ENCODE peak calls at places on chromosomes 16 and 17, in five cellular contexts. O is AG04450; C is PC-3; U is CD8-positive, alpha-beta T cell; W is tibial nerve. G is an unnamed sample. For H3K9me3, the result is how much of the 10 kb centered on the place peaks cover.

GRCh38 chr16:29975811-29976511 is 2.3 kb downstream of the TAOK2 start:
- DNase-seq in O (no peak), C (peak), U (no peak), W (no peak), G (no peak)

GRCh38 chr17:263271-263670 is 81.8 kb upstream of the DOC2B start:
- DNase-seq in O (no peak), C (no peak), U (no peak), W (no peak), G (no peak)

GRCh38 chr16:67244387-67245188 is 2.7 kb downstream of the FHOD1 start:
- DNase-seq in O (no peak), C (peak), U (peak), W (no peak), G (peak)

GRCh38 chr17:8022358-8023038 is 16.4 kb upstream of the ALOX15B start:
- DNase-seq in O (no peak), C (no peak), U (no peak), W (no peak), G (no peak)

GRCh38 chr16:51592013-51592501 is 441.0 kb upstream of the SALL1 start:
- DNase-seq in O (no peak), C (no peak), U (no peak), W (no peak), G (no peak)

GRCh38 chr16:56101480-56101879 is 89.8 kb upstream of the GNAO1 start:
- DNase-seq in O (no peak), C (no peak), U (no peak), W (no peak), G (no peak)

GRCh38 chr16:87460936-87461335 is 31.9 kb downstream of the ZCCHC14 start:
- DNase-seq in O (no peak), C (no peak), U (no peak), W (no peak), G (no peak)

GRCh38 chr17:15462962-15463361 is 4.5 kb downstream of the CDRT4 start:
- DNase-seq in O (no peak), C (no peak), U (no peak), W (no peak), G (no peak)

GRCh38 chr17:62161405-62162148 is 96.5 kb upstream of the MED13 start:
- DNase-seq in O (no peak), C (no peak), U (no peak), W (no peak), G (no peak)

GRCh38 chr16:85372627-85373372 is 240.3 kb upstream of the GSE1 start:
- DNase-seq in O (no peak), C (peak), U (no peak), W (no peak), G (no peak)

GRCh38 chr16:9258423-9259051 is 167.1 kb downstream of the HAPSTR1 start:
- DNase-seq in O (no peak), C (peak), U (no peak), W (no peak), G (no peak)

GRCh38 chr16:52453661-52454060 is 93.3 kb downstream of the TOX3 start:
- DNase-seq in O (no peak), C (no peak), U (no peak), W (no peak), G (no peak)

GRCh38 chr16:87346517-87347060 is 29.4 kb upstream of the C16orf95 start:
- DNase-seq in O (no peak), C (no peak), U (no peak), W (no peak), G (no peak)

GRCh38 chr17:27455914-27456680 is at the start of gene KSR1:
- DNase-seq in O (no peak), C (peak), U (peak), W (peak), G (peak)

GRCh38 chr17:56451629-56452028 is 141.9 kb upstream of the NOG start:
- DNase-seq in O (no peak), C (peak), U (no peak), W (no peak), G (no peak)

GRCh38 chr17:77528516-77529327 is 388.0 kb downstream of the SEC14L1 start:
- DNase-seq in O (no peak), C (no peak), U (peak), W (no peak), G (no peak)

GRCh38 chr17:68352041-68352440 is 60.7 kb downstream of the ARSG start:
- DNase-seq in O (no peak), C (no peak), U (no peak), W (no peak), G (no peak)

GRCh38 chr17:62761884-62762283 is 46.2 kb downstream of the MARCHF10 start:
- DNase-seq in O (no peak), C (peak), U (no peak), W (no peak), G (no peak)

GRCh38 chr16:51951668-51952298 is 595.2 kb downstream of the TOX3 start:
- DNase-seq in O (no peak), C (no peak), U (no peak), W (no peak), G (no peak)

GRCh38 chr17:63842173-63842539 is 329 bp downstream of the SMARCD2 start:
- DNase-seq in O (no peak), C (no peak), U (no peak), W (no peak), G (no peak)

GRCh38 chr16:31333686-31334649 is 21.0 kb upstream of the ITGAX start:
- DNase-seq in O (no peak), C (peak), U (peak), W (no peak), G (no peak)

GRCh38 chr16:66515543-66516171 is 34.3 kb downstream of the TK2 start:
- DNase-seq in O (no peak), C (peak), U (no peak), W (no peak), G (no peak)

GRCh38 chr16:85995591-85996461 is 96.9 kb downstream of the IRF8 start:
- DNase-seq in O (no peak), C (no peak), U (no peak), W (no peak), G (no peak)

GRCh38 chr16:51755039-51755501 is 604.0 kb upstream of the SALL1 start:
- DNase-seq in O (no peak), C (no peak), U (no peak), W (no peak), G (no peak)

GRCh38 chr17:64459284-64459747 is 10.4 kb downstream of the MILR1 start:
- DNase-seq in O (no peak), C (peak), U (no peak), W (no peak), G (no peak)

GRCh38 chr17:2176484-2177175 is 121.7 kb downstream of the HIC1 start:
- DNase-seq in O (no peak), C (no peak), U (no peak), W (no peak), G (no peak)

GRCh38 chr17:39926588-39927100 is 757 bp downstream of the ORMDL3 start:
- DNase-seq in O (no peak), C (peak), U (peak), W (no peak), G (peak)

GRCh38 chr17:72254808-72255449 is 134.1 kb downstream of the SOX9 start:
- DNase-seq in O (no peak), C (peak), U (no peak), W (no peak), G (no peak)

DNA sequence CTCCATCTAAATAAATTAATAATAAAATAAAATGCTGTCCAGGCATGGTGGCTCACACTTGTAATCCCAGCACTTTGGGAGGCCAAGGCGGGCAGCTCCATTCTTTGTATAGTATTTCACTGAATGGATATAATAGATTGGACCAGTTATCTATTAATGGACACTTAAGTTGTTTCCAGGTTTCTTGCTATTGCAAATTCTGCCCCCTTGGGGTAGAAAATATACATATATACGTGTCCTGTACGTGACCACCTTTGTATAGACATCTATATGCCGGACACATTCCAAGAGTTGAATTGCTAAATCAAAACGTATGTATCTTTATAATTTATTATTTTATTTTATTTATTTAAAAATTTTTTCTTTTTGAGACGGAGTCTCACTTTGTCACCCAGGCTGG is 3.9 kb upstream of the EXOC7 start:
- DNase-seq in O (no peak), C (peak), U (no peak), W (no peak), G (no peak)
- TF ChIP-seq CTCF in O (no peak), C (peak), U (peak), W (no peak), G (peak)

GRCh38 chr17:21823643-21824042 is 131.3 kb downstream of the KCNJ18 start:
- DNase-seq in O (no peak), C (no peak), U (no peak), W (no peak), G (no peak)
- H3K9me3 ChIP-seq in O (under half), C (under half), U (under half), W (under half), G (under half)

DNA sequence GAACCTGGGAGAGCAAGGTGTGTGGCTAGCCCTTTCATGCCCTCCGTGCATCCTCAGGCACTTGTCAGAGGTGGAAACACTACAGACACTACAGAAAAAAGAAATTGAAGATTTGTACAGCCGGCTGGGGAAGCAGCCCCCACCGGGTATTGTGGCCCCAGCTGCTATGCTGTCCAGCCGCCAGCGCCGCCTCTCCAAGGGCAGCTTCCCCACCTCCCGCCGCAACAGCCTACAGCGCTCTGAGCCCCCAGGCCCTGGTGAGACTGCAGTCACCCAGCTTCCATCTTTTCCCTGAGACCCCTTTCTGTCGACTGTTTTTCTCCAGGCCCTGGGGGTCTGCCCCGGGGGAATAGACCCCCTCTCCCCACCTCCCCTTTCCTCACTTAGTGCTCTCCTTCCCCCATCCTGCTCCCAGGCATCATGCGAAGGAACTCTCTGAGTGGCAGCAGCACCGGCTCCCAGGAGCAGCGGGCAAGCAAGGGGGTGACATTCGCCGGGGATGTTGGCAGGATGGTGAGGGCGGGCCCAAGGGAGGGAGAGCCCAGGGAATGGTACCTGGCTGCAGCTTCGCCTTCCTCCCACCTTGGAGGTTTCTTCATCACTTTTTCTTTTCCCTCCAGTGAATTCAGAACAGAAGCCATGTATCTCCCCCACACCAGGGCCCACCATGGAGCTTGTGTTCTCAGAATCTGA is 2.3 kb downstream of the COA3 start:
- DNase-seq in O (no peak), C (no peak), U (no peak), W (no peak), G (no peak)
- TF ChIP-seq CTCF in O (no peak), C (no peak), U (no peak), W (no peak), G (no peak)

GRCh38 chr16:35305476-35305875 is 1846.1 kb downstream of the TP53TG3F start:
- DNase-seq in O (no peak), C (peak), U (no peak), W (no peak), G (no peak)
- H3K9me3 ChIP-seq in O (under half), C (under half), U (under half), W (under half), G (under half)

GRCh38 chr16:21950782-21951521 is 2.2 kb upstream of the UQCRC2 start:
- DNase-seq in O (no peak), C (peak), U (no peak), W (no peak), G (no peak)
- TF ChIP-seq CTCF in O (peak), C (peak), U (peak), W (peak), G (peak)

DNA sequence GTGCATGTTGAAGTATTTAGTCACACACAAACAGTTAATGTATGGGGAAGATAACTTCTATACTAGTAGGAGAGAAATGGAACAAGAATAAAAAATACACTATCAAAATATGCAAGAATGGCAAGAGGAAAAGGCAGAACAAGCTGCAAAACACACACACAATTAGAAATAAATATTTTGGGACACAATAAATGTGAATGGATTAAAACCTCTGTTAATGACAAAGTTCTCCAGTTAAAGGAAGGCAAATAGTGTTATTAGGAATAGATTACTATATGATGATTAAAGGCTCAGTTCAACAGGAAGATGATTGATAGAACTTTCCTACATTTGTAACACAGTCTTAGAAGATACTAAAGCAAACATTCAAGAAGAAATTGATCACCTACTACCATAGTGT is 106.3 kb upstream of the ZNF750 start:
- DNase-seq in O (no peak), C (no peak), U (no peak), W (no peak), G (no peak)
- H3K9me3 ChIP-seq in O (half or more), C (under half), U (under half), W (under half), G (under half)

GRCh38 chr17:37768438-37768837 is 23.6 kb upstream of the HNF1B start:
- DNase-seq in O (no peak), C (no peak), U (no peak), W (no peak), G (no peak)
- TF ChIP-seq CTCF in O (no peak), C (no peak), U (no peak), W (no peak), G (no peak)

GRCh38 chr16:35605921-35606320 is 2146.5 kb downstream of the TP53TG3F start:
- DNase-seq in O (no peak), C (no peak), U (no peak), W (no peak), G (no peak)

GRCh38 chr16:35596467-35596866 is 2137.1 kb downstream of the TP53TG3F start:
- DNase-seq in O (no peak), C (no peak), U (no peak), W (no peak), G (no peak)

GRCh38 chr16:35599429-35600165 is 2140.2 kb downstream of the TP53TG3F start:
- DNase-seq in O (no peak), C (no peak), U (no peak), W (no peak), G (no peak)

GRCh38 chr16:35598696-35599332 is 2139.4 kb downstream of the TP53TG3F start:
- DNase-seq in O (no peak), C (no peak), U (no peak), W (no peak), G (no peak)

DNA sequence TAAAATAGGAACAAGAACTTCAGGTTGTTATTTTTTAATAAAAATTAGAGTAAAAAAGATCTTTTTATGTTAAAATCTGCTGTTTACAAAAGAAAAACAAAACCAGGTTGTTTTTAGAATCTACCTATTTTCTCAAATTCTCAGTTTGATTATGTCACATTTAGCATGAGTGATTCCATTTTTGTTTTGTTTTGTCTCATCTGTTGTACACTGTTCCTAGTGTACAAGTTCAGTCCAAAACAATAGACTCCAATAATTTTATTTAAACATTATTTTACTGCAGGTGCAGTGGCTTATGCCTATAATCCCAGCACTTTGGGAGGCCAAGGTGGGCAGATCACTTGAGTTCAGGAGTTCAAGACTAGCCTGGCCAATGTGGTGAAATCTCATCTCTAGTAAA is 2142.7 kb downstream of the TP53TG3F start:
- DNase-seq in O (no peak), C (no peak), U (no peak), W (no peak), G (no peak)
- H3K9me3 ChIP-seq in O (under half), C (under half), U (under half), W (under half), G (under half)

GRCh38 chr17:4594406-4595349 is 10.3 kb downstream of the SMTNL2 start:
- DNase-seq in O (no peak), C (no peak), U (peak), W (no peak), G (no peak)
- TF ChIP-seq CTCF in O (peak), C (peak), U (peak), W (peak), G (peak)

GRCh38 chr16:81003610-81004460 is 2.9 kb downstream of the CMC2 start:
- DNase-seq in O (no peak), C (no peak), U (no peak), W (no peak), G (no peak)
- H3K9me3 ChIP-seq in O (under half), C (under half), U (under half), W (under half), G (under half)